ENCODE peak calls at places on chromosomes 11 and 22, in ten cellular contexts. V is BE2C; N is caudate nucleus; T is activated CD4-positive, alpha-beta T cell treated with anti-CD3 and anti-CD28 coated beads, Interleukin-2, amount 50 U/mL, for 48 hours; D is stimulated activated CD4-positive, alpha-beta T cell treated with anti-CD3 and anti-CD28 coated beads, Interleukin-2, amount 100 ng/mL, for 48 hours; X is choroid plexus epithelial cell; F is NCI-H2081; E is stimulated activated CD8-positive, alpha-beta memory T cell treated with anti-CD3 and anti-CD28 coated beads, Interleukin-4, amount 100 ng/mL, for 1 hour; K is heart right ventricle; W is non-pigmented ciliary epithelial cell. H is an unnamed sample.

GRCh38 chr22:32311551-32312071 is 46.1 kb upstream of the RFPL3 start:
- DNase-seq in N (no peak), D (no peak), W (no peak), T (no peak), V (no peak), F (no peak), K (no peak), E (no peak), X (peak; percentile 15), H (no peak)

GRCh38 chr11:128283445-128283844 is 303.9 kb downstream of the ETS1 start:
- DNase-seq in E (no peak), K (no peak), V (no peak), F (no peak), T (no peak), N (no peak), D (no peak), W (no peak), X (no peak), H (no peak)

GRCh38 chr11:76049506-76049905 is 156.8 kb downstream of the WNT11 start:
- DNase-seq in F (no peak), N (no peak), D (no peak), T (no peak), W (no peak), V (no peak), X (no peak), E (no peak), K (no peak), H (no peak)

GRCh38 chr11:65920035-65920802 is 993 bp downstream of the DRAP1 start:
- DNase-seq in X (no peak), F (no peak), W (no peak), N (no peak), K (no peak), V (peak; percentile 34), E (no peak), T (no peak), D (no peak), H (no peak)

GRCh38 chr11:76839326-76839725 is 21.4 kb upstream of the ACER3 start:
- DNase-seq in D (no peak), V (no peak), E (no peak), K (no peak), T (no peak), N (no peak), F (no peak), W (no peak), X (no peak), H (no peak)

GRCh38 chr11:65767406-65767805 is 13.4 kb downstream of the AP5B1 start:
- DNase-seq in E (no peak), F (no peak), T (no peak), K (no peak), W (no peak), X (no peak), N (no peak), D (no peak), V (no peak), H (no peak)

GRCh38 chr11:129767827-129768226 is 47.8 kb upstream of the TMEM45B start:
- DNase-seq in N (no peak), K (no peak), V (no peak), X (no peak), E (no peak), D (no peak), W (no peak), T (no peak), F (no peak), H (no peak)

GRCh38 chr11:17353228-17354021 is 1.8 kb downstream of the NCR3LG1 start:
- DNase-seq in E (no peak), N (peak; percentile 35), F (peak; percentile 78), D (peak; percentile 47), W (no peak), X (peak; percentile 78), K (peak; percentile 76), V (peak; percentile 71), T (peak; percentile 74), H (peak; percentile 73)

GRCh38 chr11:1872267-1872985 is 19.3 kb downstream of the PRR33 start:
- DNase-seq in K (peak; percentile 10), D (no peak), F (no peak), V (no peak), E (no peak), N (no peak), W (no peak), T (no peak), X (no peak), H (no peak)

GRCh38 chr11:35664977-35665441 is 2.4 kb downstream of the TRIM44 start:
- DNase-seq in X (peak; percentile 28), W (no peak), K (no peak), V (no peak), E (no peak), T (no peak), F (no peak), N (no peak), D (no peak), H (no peak)

GRCh38 chr11:66106786-66107599 is 36.9 kb downstream of the PACS1 start:
- DNase-seq in F (no peak), X (no peak), N (no peak), D (no peak), W (no peak), T (peak; percentile 56), E (no peak), V (no peak), K (no peak), H (no peak)

GRCh38 chr22:21691773-21692172 is 26.0 kb downstream of the PPIL2 start:
- DNase-seq in D (no peak), F (no peak), N (no peak), X (no peak), K (no peak), T (no peak), W (no peak), V (no peak), E (no peak), H (no peak)

GRCh38 chr11:14448229-14448628 is 51.4 kb downstream of the COPB1 start:
- DNase-seq in T (no peak), D (no peak), V (no peak), X (no peak), F (no peak), W (no peak), E (no peak), N (no peak), K (no peak), H (no peak)

GRCh38 chr22:38138961-38139360 is 28.5 kb upstream of the BAIAP2L2 start:
- DNase-seq in V (no peak), N (no peak), F (no peak), W (no peak), T (no peak), E (no peak), D (no peak), K (no peak), X (no peak), H (no peak)

GRCh38 chr22:22787805-22788459 is 99.7 kb upstream of the IGLL5 start:
- DNase-seq in D (peak; percentile 67), V (peak; percentile 69), E (peak; percentile 29), K (peak; percentile 48), T (peak; percentile 77), W (peak; percentile 5), F (peak; percentile 16), N (no peak), X (peak; percentile 72), H (peak; percentile 24)

GRCh38 chr11:61706452-61707400 is 26.5 kb downstream of the DAGLA start:
- DNase-seq in T (no peak), F (no peak), X (no peak), E (no peak), D (no peak), N (no peak), W (no peak), K (peak; percentile 38), V (no peak), H (no peak)

GRCh38 chr22:47171441-47172221 is 409.2 kb downstream of the TBC1D22A start:
- DNase-seq in W (no peak), V (no peak), T (no peak), K (peak; percentile 11), F (no peak), E (no peak), X (no peak), D (no peak), N (no peak), H (no peak)

GRCh38 chr11:40190294-40190693 is 1269.2 kb downstream of the LRRC4C start:
- DNase-seq in N (no peak), D (no peak), F (no peak), V (peak; percentile 4), W (no peak), K (no peak), X (no peak), E (no peak), T (no peak), H (no peak)

GRCh38 chr11:118979434-118979833 is 7.9 kb downstream of the FOXR1 start:
- DNase-seq in K (no peak), V (no peak), D (no peak), X (no peak), W (no peak), T (no peak), N (no peak), F (no peak), E (no peak), H (no peak)

GRCh38 chr11:57072640-57073039 is 83.9 kb downstream of the OR5AK2 start:
- DNase-seq in D (no peak), E (no peak), X (peak; percentile 95), T (no peak), F (no peak), K (no peak), N (no peak), V (no peak), W (peak; percentile 93), H (no peak)

GRCh38 chr11:131987703-131988102 is 617.3 kb downstream of the NTM start:
- DNase-seq in X (no peak), D (no peak), K (no peak), N (no peak), V (no peak), W (no peak), E (no peak), T (no peak), F (no peak), H (no peak)

GRCh38 chr11:63639195-63639832 is 25.1 kb upstream of the PLAAT3 start:
- DNase-seq in F (no peak), K (no peak), N (no peak), D (no peak), T (no peak), X (peak; percentile 42), V (no peak), W (no peak), E (no peak), H (no peak)

GRCh38 chr22:24761888-24762675 is 12.4 kb downstream of the PIWIL3 start:
- DNase-seq in W (no peak), V (no peak), D (no peak), F (no peak), X (peak; percentile 44), K (no peak), E (no peak), T (no peak), N (no peak), H (no peak)

GRCh38 chr22:25131198-25131887 is 68.3 kb upstream of the CRYBB3 start:
- DNase-seq in E (no peak), X (no peak), T (no peak), W (no peak), D (no peak), N (no peak), F (no peak), K (no peak), V (no peak), H (no peak)

GRCh38 chr22:22552630-22553029 is 6.4 kb downstream of the PRAME start:
- DNase-seq in F (no peak), T (no peak), K (no peak), N (no peak), D (no peak), W (no peak), E (no peak), X (peak; percentile 14), V (peak; percentile 71), H (no peak)

GRCh38 chr11:108559904-108560303 is 33.7 kb downstream of the EXPH5 start:
- DNase-seq in V (no peak), N (no peak), E (no peak), T (no peak), K (no peak), X (peak; percentile 87), D (no peak), F (no peak), W (peak; percentile 68), H (no peak)

GRCh38 chr11:47514825-47515647 is 37.9 kb downstream of the CELF1 start:
- DNase-seq in E (no peak), W (peak; percentile 83), F (no peak), X (peak; percentile 81), N (no peak), V (no peak), D (peak; percentile 26), T (peak; percentile 65), K (no peak), H (no peak)

GRCh38 chr11:1573847-1574255 is 1.8 kb upstream of the DUSP8 start:
- DNase-seq in W (no peak), K (no peak), T (no peak), D (no peak), E (no peak), N (no peak), X (no peak), F (peak; percentile 61), V (no peak), H (peak; percentile 85)

H was measured in NCI-H774.